ENCODE peak calls at places on chromosomes 6 and 20, in five cellular contexts. One of them, this sample, is unnamed.

GRCh38 chr6:114140416-114140815 is 169.5 kb upstream of the HDAC2 start:
- DNase-seq in HFFc6: no peak
- DNase-seq in ACHN: no peak
- DNase-seq in stimulated activated CD8-positive, alpha-beta memory T cell treated with anti-CD3 and anti-CD28 coated beads, Interleukin-2, amount 100 ng/mL, for 48 hours: no peak
- DNase-seq in T-helper 9 cell: no peak
- DNase-seq in this sample: no peak

GRCh38 chr6:159053781-159054398 is 9.1 kb upstream of the TAGAP start:
- DNase-seq in HFFc6: no peak
- DNase-seq in ACHN: no peak
- DNase-seq in stimulated activated CD8-positive, alpha-beta memory T cell treated with anti-CD3 and anti-CD28 coated beads, Interleukin-2, amount 100 ng/mL, for 48 hours: no peak
- DNase-seq in T-helper 9 cell: no peak
- DNase-seq in this sample: no peak

GRCh38 chr6:160767019-160767646 is 65.1 kb downstream of the PLG start:
- DNase-seq in HFFc6: no peak
- DNase-seq in ACHN: peak; percentile 39
- DNase-seq in stimulated activated CD8-positive, alpha-beta memory T cell treated with anti-CD3 and anti-CD28 coated beads, Interleukin-2, amount 100 ng/mL, for 48 hours: peak; percentile 34
- DNase-seq in T-helper 9 cell: peak; percentile 29
- DNase-seq in this sample: peak; percentile 86

GRCh38 chr6:143804835-143805239 is 38.3 kb upstream of the LTV1 start:
- DNase-seq in HFFc6: no peak
- DNase-seq in ACHN: no peak
- DNase-seq in stimulated activated CD8-positive, alpha-beta memory T cell treated with anti-CD3 and anti-CD28 coated beads, Interleukin-2, amount 100 ng/mL, for 48 hours: no peak
- DNase-seq in T-helper 9 cell: no peak
- DNase-seq in this sample: no peak

GRCh38 chr20:19864130-19864529 is 106.1 kb downstream of the RIN2 start:
- DNase-seq in HFFc6: no peak
- DNase-seq in ACHN: no peak
- DNase-seq in stimulated activated CD8-positive, alpha-beta memory T cell treated with anti-CD3 and anti-CD28 coated beads, Interleukin-2, amount 100 ng/mL, for 48 hours: no peak
- DNase-seq in T-helper 9 cell: no peak
- DNase-seq in this sample: no peak

GRCh38 chr6:163585932-163586437 is 171.5 kb downstream of the QKI start:
- DNase-seq in HFFc6: peak; percentile 69
- DNase-seq in ACHN: peak; percentile 70
- DNase-seq in stimulated activated CD8-positive, alpha-beta memory T cell treated with anti-CD3 and anti-CD28 coated beads, Interleukin-2, amount 100 ng/mL, for 48 hours: no peak
- DNase-seq in T-helper 9 cell: no peak
- DNase-seq in this sample: no peak

GRCh38 chr6:125781307-125781868 is 9.4 kb upstream of the NCOA7 start:
- DNase-seq in HFFc6: peak; percentile 9
- DNase-seq in ACHN: peak; percentile 47
- DNase-seq in stimulated activated CD8-positive, alpha-beta memory T cell treated with anti-CD3 and anti-CD28 coated beads, Interleukin-2, amount 100 ng/mL, for 48 hours: no peak
- DNase-seq in T-helper 9 cell: peak; percentile 32
- DNase-seq in this sample: peak; percentile 42

GRCh38 chr6:111520519-111520918 is 37.5 kb upstream of the REV3L start:
- DNase-seq in HFFc6: no peak
- DNase-seq in ACHN: no peak
- DNase-seq in stimulated activated CD8-positive, alpha-beta memory T cell treated with anti-CD3 and anti-CD28 coated beads, Interleukin-2, amount 100 ng/mL, for 48 hours: no peak
- DNase-seq in T-helper 9 cell: no peak
- DNase-seq in this sample: no peak

GRCh38 chr6:167699141-167700036 is 127.3 kb upstream of the AFDN start:
- DNase-seq in HFFc6: no peak
- DNase-seq in ACHN: no peak
- DNase-seq in stimulated activated CD8-positive, alpha-beta memory T cell treated with anti-CD3 and anti-CD28 coated beads, Interleukin-2, amount 100 ng/mL, for 48 hours: peak; percentile 31
- DNase-seq in T-helper 9 cell: no peak
- DNase-seq in this sample: peak; percentile 63

GRCh38 chr6:111591901-111592461 is 13.7 kb downstream of the TRAF3IP2 start:
- DNase-seq in HFFc6: peak; percentile 79
- DNase-seq in ACHN: no peak
- DNase-seq in stimulated activated CD8-positive, alpha-beta memory T cell treated with anti-CD3 and anti-CD28 coated beads, Interleukin-2, amount 100 ng/mL, for 48 hours: no peak
- DNase-seq in T-helper 9 cell: no peak
- DNase-seq in this sample: no peak

GRCh38 chr6:47161176-47161687 is 119.1 kb upstream of the ADGRF1 start:
- DNase-seq in HFFc6: peak; percentile 58
- DNase-seq in ACHN: peak; percentile 67
- DNase-seq in stimulated activated CD8-positive, alpha-beta memory T cell treated with anti-CD3 and anti-CD28 coated beads, Interleukin-2, amount 100 ng/mL, for 48 hours: no peak
- DNase-seq in T-helper 9 cell: no peak
- DNase-seq in this sample: no peak

GRCh38 chr20:32031007-32031958 is 20.8 kb upstream of the HCK start:
- DNase-seq in HFFc6: peak; percentile 84
- DNase-seq in ACHN: peak; percentile 88
- DNase-seq in stimulated activated CD8-positive, alpha-beta memory T cell treated with anti-CD3 and anti-CD28 coated beads, Interleukin-2, amount 100 ng/mL, for 48 hours: no peak
- DNase-seq in T-helper 9 cell: peak; percentile 55
- DNase-seq in this sample: peak; percentile 68

GRCh38 chr20:58637466-58638198 is 13.5 kb upstream of the STX16 start:
- DNase-seq in HFFc6: no peak
- DNase-seq in ACHN: no peak
- DNase-seq in stimulated activated CD8-positive, alpha-beta memory T cell treated with anti-CD3 and anti-CD28 coated beads, Interleukin-2, amount 100 ng/mL, for 48 hours: no peak
- DNase-seq in T-helper 9 cell: no peak
- DNase-seq in this sample: no peak

GRCh38 chr6:113591896-113592827 is 265.0 kb upstream of the MARCKS start:
- DNase-seq in HFFc6: no peak
- DNase-seq in ACHN: no peak
- DNase-seq in stimulated activated CD8-positive, alpha-beta memory T cell treated with anti-CD3 and anti-CD28 coated beads, Interleukin-2, amount 100 ng/mL, for 48 hours: no peak
- DNase-seq in T-helper 9 cell: no peak
- DNase-seq in this sample: no peak

GRCh38 chr6:84466521-84466920 is 239.1 kb upstream of the CEP162 start:
- DNase-seq in HFFc6: peak; percentile 57
- DNase-seq in ACHN: peak; percentile 51
- DNase-seq in stimulated activated CD8-positive, alpha-beta memory T cell treated with anti-CD3 and anti-CD28 coated beads, Interleukin-2, amount 100 ng/mL, for 48 hours: no peak
- DNase-seq in T-helper 9 cell: no peak
- DNase-seq in this sample: no peak

GRCh38 chr6:154249499-154250298 is 106.9 kb downstream of the IPCEF1 start:
- DNase-seq in HFFc6: no peak
- DNase-seq in ACHN: peak; percentile 65
- DNase-seq in stimulated activated CD8-positive, alpha-beta memory T cell treated with anti-CD3 and anti-CD28 coated beads, Interleukin-2, amount 100 ng/mL, for 48 hours: no peak
- DNase-seq in T-helper 9 cell: peak; percentile 10
- DNase-seq in this sample: peak; percentile 35

GRCh38 chr6:140318408-140318807 is 944.0 kb upstream of the CITED2 start:
- DNase-seq in HFFc6: no peak
- DNase-seq in ACHN: no peak
- DNase-seq in stimulated activated CD8-positive, alpha-beta memory T cell treated with anti-CD3 and anti-CD28 coated beads, Interleukin-2, amount 100 ng/mL, for 48 hours: no peak
- DNase-seq in T-helper 9 cell: no peak
- DNase-seq in this sample: no peak

GRCh38 chr6:11245406-11245990 is 13.0 kb upstream of the NEDD9 start:
- DNase-seq in HFFc6: no peak
- DNase-seq in ACHN: no peak
- DNase-seq in stimulated activated CD8-positive, alpha-beta memory T cell treated with anti-CD3 and anti-CD28 coated beads, Interleukin-2, amount 100 ng/mL, for 48 hours: no peak
- DNase-seq in T-helper 9 cell: no peak
- DNase-seq in this sample: no peak

GRCh38 chr6:94468830-94469229 is 1049.5 kb upstream of the EPHA7 start:
- DNase-seq in HFFc6: no peak
- DNase-seq in ACHN: no peak
- DNase-seq in stimulated activated CD8-positive, alpha-beta memory T cell treated with anti-CD3 and anti-CD28 coated beads, Interleukin-2, amount 100 ng/mL, for 48 hours: no peak
- DNase-seq in T-helper 9 cell: no peak
- DNase-seq in this sample: no peak

GRCh38 chr6:133895573-133896343 is 6.8 kb downstream of the TCF21 start:
- DNase-seq in HFFc6: no peak
- DNase-seq in ACHN: no peak
- DNase-seq in stimulated activated CD8-positive, alpha-beta memory T cell treated with anti-CD3 and anti-CD28 coated beads, Interleukin-2, amount 100 ng/mL, for 48 hours: no peak
- DNase-seq in T-helper 9 cell: no peak
- DNase-seq in this sample: no peak

GRCh38 chr6:64034840-64035656 is 399.4 kb downstream of the PHF3 start:
- DNase-seq in HFFc6: no peak
- DNase-seq in ACHN: no peak
- DNase-seq in stimulated activated CD8-positive, alpha-beta memory T cell treated with anti-CD3 and anti-CD28 coated beads, Interleukin-2, amount 100 ng/mL, for 48 hours: no peak
- DNase-seq in T-helper 9 cell: no peak
- DNase-seq in this sample: no peak

GRCh38 chr6:154447929-154448328 is 62.6 kb downstream of the CNKSR3 start:
- DNase-seq in HFFc6: no peak
- DNase-seq in ACHN: no peak
- DNase-seq in stimulated activated CD8-positive, alpha-beta memory T cell treated with anti-CD3 and anti-CD28 coated beads, Interleukin-2, amount 100 ng/mL, for 48 hours: no peak
- DNase-seq in T-helper 9 cell: no peak
- DNase-seq in this sample: no peak